ENCODE peak calls at places on chromosomes 11 and 22, in eight cellular contexts. S is coronary artery; C is choroid plexus epithelial cell; W is Daoy; L is GM18507; T is naive thymus-derived CD4-positive, alpha-beta T cell; K is NCI-H1105 treated with DMSO at 0.1 percent for 48 hours; Z is stimulated activated naive CD8-positive, alpha-beta T cell treated with anti-CD3 and anti-CD28 coated beads, Interleukin-15, Interleukin-2, amounts not matched to agents 100 U/mL and 50 U/mL, for 24 hours. U is an unnamed sample.

GRCh38 chr11:31816467-31817053 is 5.4 kb upstream of the PAX6 start:
- DNase-seq in S (no peak), C (no peak), W (no peak), L (no peak), T (no peak), K (peak; percentile 29), Z (no peak), U (no peak)

GRCh38 chr11:46238078-46238966 is 39.1 kb upstream of the CREB3L1 start:
- DNase-seq in S (no peak), C (peak; percentile 57), W (peak; percentile 73), L (no peak), T (peak; percentile 26), K (no peak), Z (peak; percentile 79), U (no peak)

GRCh38 chr11:73168925-73169579 is 26.9 kb upstream of the FCHSD2 start:
- DNase-seq in S (no peak), C (no peak), W (no peak), L (no peak), T (no peak), K (no peak), Z (no peak), U (no peak)

GRCh38 chr11:72617080-72617744 is 57.0 kb downstream of the PDE2A start:
- DNase-seq in S (no peak), C (peak; percentile 58), W (peak; percentile 26), L (no peak), T (no peak), K (no peak), Z (no peak), U (no peak)

GRCh38 chr11:130476922-130477491 is 28.6 kb downstream of the ADAMTS15 start:
- DNase-seq in S (no peak), C (no peak), W (no peak), L (no peak), T (no peak), K (no peak), Z (no peak), U (no peak)

GRCh38 chr11:133955091-133955846 is 1.5 kb downstream of the IGSF9B start:
- DNase-seq in S (peak; percentile 91), C (no peak), W (peak; percentile 53), L (no peak), T (no peak), K (peak; percentile 72), Z (peak; percentile 69), U (peak; percentile 33)

GRCh38 chr11:125404811-125405481 is 91.1 kb downstream of the FEZ1 start:
- DNase-seq in S (peak; percentile 84), C (peak; percentile 60), W (peak; percentile 65), L (peak; percentile 56), T (peak; percentile 15), K (peak; percentile 59), Z (peak; percentile 80), U (peak; percentile 50)

GRCh38 chr22:40594924-40595323 is 41.6 kb downstream of the MRTFA start:
- DNase-seq in S (no peak), C (no peak), W (peak; percentile 30), L (no peak), T (no peak), K (no peak), Z (no peak), U (no peak)

GRCh38 chr11:47355283-47356128 is 3.0 kb upstream of the MYBPC3 start:
- DNase-seq in S (peak; percentile 92), C (peak; percentile 94), W (peak; percentile 93), L (no peak), T (no peak), K (peak; percentile 95), Z (peak; percentile 69), U (peak; percentile 95)

GRCh38 chr11:2841411-2842190 is 44.0 kb downstream of the CDKN1C start:
- DNase-seq in S (no peak), C (no peak), W (no peak), L (no peak), T (no peak), K (no peak), Z (no peak), U (no peak)

GRCh38 chr11:75337195-75337654 is 14.2 kb downstream of the ARRB1 start:
- DNase-seq in S (no peak), C (no peak), W (peak; percentile 77), L (no peak), T (no peak), K (no peak), Z (no peak), U (no peak)

GRCh38 chr11:62889484-62890437 is 9.1 kb downstream of the SLC3A2 start:
- DNase-seq in S (no peak), C (peak; percentile 35), W (no peak), L (no peak), T (no peak), K (no peak), Z (no peak), U (no peak)

GRCh38 chr11:12139144-12139881 is 28.9 kb downstream of the MICAL2 start:
- DNase-seq in S (no peak), C (peak; percentile 89), W (peak; percentile 59), L (no peak), T (no peak), K (no peak), Z (no peak), U (no peak)

GRCh38 chr11:72085836-72086475 is 5.3 kb downstream of the LRRC51 start:
- DNase-seq in S (no peak), C (no peak), W (no peak), L (no peak), T (no peak), K (no peak), Z (no peak), U (peak; percentile 64)

GRCh38 chr11:117878314-117878938 is 2.0 kb upstream of the FXYD6 start:
- DNase-seq in S (peak; percentile 43), C (no peak), W (no peak), L (no peak), T (no peak), K (no peak), Z (no peak), U (no peak)

GRCh38 chr11:26910192-26910591 is 83.7 kb upstream of the FIBIN start:
- DNase-seq in S (no peak), C (no peak), W (no peak), L (no peak), T (no peak), K (no peak), Z (no peak), U (no peak)

GRCh38 chr11:95084509-95084908 is 5.1 kb upstream of the ENDOD1 start:
- DNase-seq in S (no peak), C (peak; percentile 66), W (peak; percentile 42), L (no peak), T (no peak), K (no peak), Z (peak; percentile 54), U (no peak)

GRCh38 chr11:8096575-8096974 is 15.6 kb downstream of the TUB start:
- DNase-seq in S (no peak), C (no peak), W (no peak), L (no peak), T (no peak), K (no peak), Z (no peak), U (no peak)

GRCh38 chr11:60334005-60334620 is 7.1 kb downstream of the MS4A6E start:
- DNase-seq in S (no peak), C (peak; percentile 57), W (peak; percentile 67), L (no peak), T (peak; percentile 5), K (peak; percentile 55), Z (peak; percentile 79), U (peak; percentile 6)

U was measured in DMS79.